ENCODE peak calls at places on chromosomes 4 and X, in seven cellular contexts. E, G, U, K, N, V and R are unnamed samples.

GRCh38 chr4:13543091-13543581 is 1.2 kb downstream of the NKX3-2 start:
- DNase-seq in E (no peak), G (no peak), U (peak), K (no peak), N (peak), V (no peak), R (no peak)

GRCh38 chr4:143183513-143184216 is 1.1 kb upstream of the USP38 start:
- DNase-seq in E (no peak), G (no peak), U (no peak), K (no peak), N (no peak), V (no peak), R (no peak)

GRCh38 chrX:1529328-1529727 is 7.7 kb downstream of the P2RY8 start:
- DNase-seq in E (no peak), G (no peak), U (no peak), K (no peak), N (no peak), V (no peak), R (no peak)

GRCh38 chrX:45750639-45751038 is 550.0 kb upstream of the DIPK2B start:
- DNase-seq in E (no peak), G (no peak), U (no peak), K (no peak), N (no peak), V (no peak), R (no peak)

GRCh38 chr4:74120086-74120485 is 21.1 kb upstream of the CXCL2 start:
- DNase-seq in E (no peak), G (no peak), U (no peak), K (no peak), N (no peak), V (no peak), R (no peak)

GRCh38 chr4:175891863-175892262 is 79.8 kb upstream of the GPM6A start:
- DNase-seq in E (no peak), G (no peak), U (peak), K (peak), N (no peak), V (no peak), R (no peak)

GRCh38 chr4:189940178-189941004 is at the start of gene FRG1:
- DNase-seq in E (peak), G (peak), U (peak), K (peak), N (peak), V (peak), R (peak)

GRCh38 chrX:37474478-37474877 is 97.0 kb upstream of the LANCL3 start:
- DNase-seq in E (no peak), G (no peak), U (no peak), K (no peak), N (no peak), V (no peak), R (no peak)

GRCh38 chr4:87078987-87079469 is 141.4 kb downstream of the KLHL8 start:
- DNase-seq in E (no peak), G (no peak), U (no peak), K (no peak), N (no peak), V (no peak), R (no peak)

GRCh38 chr4:126731062-126731461 is 901.7 kb upstream of the INTU start:
- DNase-seq in E (no peak), G (no peak), U (no peak), K (no peak), N (no peak), V (no peak), R (no peak)